ENCODE peak calls at places on chromosomes 7 and 10, in ten cellular contexts. M is neural progenitor cell, U is astrocyte of the spinal cord, Z is A549, T is OCI-LY7, Q is fibroblast of lung, I is AG04450, W is HL-60, R is GM13977, D is WTC11. V is an unnamed sample.

GRCh38 chr7:17988858-17989257 is 38.8 kb downstream of the PRPS1L1 start:
- DNase-seq in R (no peak), I (no peak), T (no peak), W (no peak), D (no peak), M (no peak), U (no peak), Q (no peak), Z (no peak), V (no peak)

GRCh38 chr7:101589976-101590662 is 39.0 kb downstream of the MYL10 start:
- DNase-seq in T (no peak), R (no peak), Q (no peak), M (no peak), I (no peak), U (no peak), Z (no peak), D (no peak), W (no peak), V (no peak)

GRCh38 chr7:20307119-20307518 is 23.6 kb upstream of the ITGB8 start:
- DNase-seq in W (no peak), D (no peak), T (no peak), M (peak), U (peak), R (peak), Z (no peak), Q (peak), I (no peak), V (peak)

GRCh38 chr7:94344826-94345225 is 49.9 kb upstream of the COL1A2 start:
- DNase-seq in T (no peak), Z (no peak), M (no peak), R (no peak), U (peak), Q (peak), D (no peak), I (no peak), W (no peak), V (peak)

GRCh38 chr7:24715171-24715570 is 42.1 kb downstream of the GSDME start:
- DNase-seq in W (no peak), R (no peak), Z (no peak), I (no peak), D (no peak), Q (no peak), U (no peak), M (peak), T (peak), V (no peak)

GRCh38 chr7:25359471-25360059 is 131.3 kb upstream of the NPVF start:
- DNase-seq in T (no peak), I (no peak), Z (no peak), R (no peak), M (peak), U (peak), W (no peak), D (no peak), Q (no peak), V (no peak)

GRCh38 chr7:106313456-106313891 is 28.7 kb upstream of the NAMPT start:
- DNase-seq in D (no peak), U (peak), R (no peak), Q (peak), W (no peak), I (peak), T (no peak), Z (no peak), M (no peak), V (peak)

GRCh38 chr10:93746844-93747284 is 10.9 kb upstream of the LGI1 start:
- DNase-seq in R (no peak), M (peak), D (peak), W (no peak), Z (peak), U (peak), I (peak), Q (peak), T (peak), V (peak)

GRCh38 chr10:63819753-63820347 is 298.6 kb downstream of the REEP3 start:
- DNase-seq in Z (peak), R (no peak), M (peak), D (peak), Q (peak), U (peak), T (peak), I (peak), W (peak), V (peak)

GRCh38 chr7:143363011-143363937 is 761 bp upstream of the FAM131B start:
- DNase-seq in M (no peak), I (no peak), R (no peak), W (no peak), Q (no peak), D (no peak), T (no peak), Z (no peak), U (no peak), V (no peak)

DNA sequence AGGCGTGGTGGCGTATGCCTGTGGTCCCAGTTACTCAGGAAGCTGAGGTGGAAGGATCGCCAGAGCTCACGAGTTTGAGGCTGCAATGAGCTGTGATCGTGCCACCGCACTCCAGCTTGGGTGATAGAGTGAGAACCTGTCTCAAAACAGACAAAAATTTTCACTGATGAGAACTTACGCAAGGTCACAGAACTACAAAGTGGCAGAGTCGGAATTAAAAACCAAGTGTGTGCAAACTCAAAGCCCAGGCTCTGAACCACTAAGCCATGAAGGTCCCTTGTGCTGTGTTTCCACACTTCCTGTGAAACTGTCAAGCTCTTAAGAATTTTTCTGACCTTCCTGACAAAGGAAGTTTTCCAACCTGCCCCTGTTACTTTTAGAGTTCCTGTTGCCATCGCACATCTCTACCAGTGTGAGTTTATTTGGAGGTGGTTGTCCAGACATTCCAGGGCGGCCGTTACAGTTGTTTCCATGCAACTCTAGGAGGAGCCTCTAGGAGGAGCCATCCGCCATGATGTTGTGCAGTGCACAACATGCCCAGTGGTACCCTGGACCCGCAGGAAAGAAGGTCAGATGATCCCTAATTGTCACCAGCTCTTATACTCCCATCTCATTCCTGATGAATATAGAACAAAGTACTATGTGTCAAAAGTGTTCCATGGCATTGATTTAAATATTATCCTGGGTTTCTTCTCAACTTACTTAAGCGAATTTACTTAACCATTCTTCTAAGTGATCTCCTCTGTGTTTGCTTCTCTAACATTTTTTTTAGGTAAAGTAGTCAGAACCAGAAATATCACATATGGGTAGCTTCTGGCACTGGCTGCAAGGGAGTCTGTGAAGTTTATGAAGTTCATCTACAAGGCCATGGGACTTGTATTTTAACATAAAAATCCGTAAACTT is 49.0 kb upstream of the LYZL1 start:
- DNase-seq in W (peak), R (peak), D (peak), M (peak), T (peak), Z (peak), Q (no peak), U (no peak), I (no peak), V (peak)
- TF ChIP-seq CTCF in W (peak), R (peak), D (peak), M (peak), T (peak), Z (peak), Q (peak), U (peak), I (peak), V (peak)

GRCh38 chr7:152341039-152341913 is 94.5 kb downstream of the KMT2C start:
- DNase-seq in T (peak), R (no peak), M (peak), W (peak), D (no peak), Z (peak), I (peak), U (peak), Q (peak), V (peak)
- TF ChIP-seq CTCF in T (peak), R (peak), M (peak), W (no peak), D (no peak), Z (peak), I (peak), U (peak), Q (peak), V (peak)

DNA sequence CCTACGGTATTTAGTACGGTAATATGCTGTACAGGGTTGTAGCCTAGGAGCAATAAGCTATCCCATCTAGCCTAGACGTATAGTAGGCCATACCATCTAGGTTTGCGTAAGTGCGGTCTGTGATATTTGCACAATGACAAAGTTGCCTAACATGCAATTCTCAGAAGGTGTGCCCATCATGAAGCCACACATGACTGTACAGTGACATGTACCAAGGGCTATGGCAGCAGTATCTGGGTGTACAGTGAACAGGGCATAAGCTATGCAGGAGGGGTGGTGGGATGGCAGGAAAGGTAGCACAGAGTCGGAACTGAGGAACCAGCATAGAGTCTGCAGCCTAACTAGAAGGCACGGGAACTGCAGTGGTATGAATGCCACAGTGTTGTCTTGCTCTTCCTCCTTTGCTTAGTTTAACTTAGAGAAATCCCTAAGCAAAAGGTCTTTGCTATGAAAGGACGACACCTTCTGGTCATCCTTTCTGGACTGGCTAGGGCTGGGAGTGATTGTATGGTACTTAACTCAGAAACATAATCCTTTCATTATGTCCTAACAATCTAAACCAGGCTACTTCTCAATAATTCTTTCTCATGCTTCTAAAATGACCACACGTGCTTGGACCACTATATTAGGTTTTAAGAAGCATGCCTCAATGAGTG is 93.5 kb downstream of the DYNC1I1 start:
- DNase-seq in U (peak), Z (no peak), Q (peak), R (no peak), I (no peak), M (peak), D (no peak), T (no peak), W (no peak), V (peak)
- TF ChIP-seq CTCF in U (peak), Z (peak), Q (peak), R (no peak), I (peak), M (peak), D (no peak), T (no peak), W (no peak), V (peak)

GRCh38 chr10:24722676-24723385 is 856 bp downstream of the ARHGAP21 start:
- DNase-seq in Q (peak), R (peak), U (peak), D (peak), T (peak), I (no peak), M (peak), W (no peak), Z (peak), V (peak)
- TF ChIP-seq CTCF in Q (no peak), R (no peak), U (no peak), D (no peak), T (peak), I (peak), M (no peak), W (no peak), Z (no peak), V (no peak)

V was measured in fibroblast of pulmonary artery.